ENCODE peak calls at places on chromosomes 12 and 14, in six cellular contexts. R is foreskin fibroblast; B is CD4-positive, alpha-beta T cell; K is NCI-H1694 treated with DMSO at 0.1 percent for 48 hours; P is WTC11; N is HS-5. V is an unnamed sample.

GRCh38 chr12:109723311-109723791 is 9.7 kb downstream of the FAM222A start:
- DNase-seq in B (no peak), K (no peak), R (no peak), P (no peak), N (no peak), V (peak; percentile 92)

GRCh38 chr12:83084516-83085234 is 398.0 kb downstream of the TMTC2 start:
- DNase-seq in N (no peak), B (no peak), R (no peak), K (no peak), P (no peak), V (no peak)

GRCh38 chr14:20624495-20625070 is 16.9 kb downstream of the OR6S1 start:
- DNase-seq in N (no peak), K (no peak), B (no peak), R (peak; percentile 80), P (peak; percentile 76), V (no peak)

GRCh38 chr12:3019005-3019680 is 58.0 kb upstream of the TSPAN9 start:
- DNase-seq in R (no peak), N (no peak), B (no peak), K (no peak), P (no peak), V (no peak)

GRCh38 chr14:84028205-84028604 is 1501.7 kb upstream of the FLRT2 start:
- DNase-seq in P (no peak), N (no peak), K (no peak), R (no peak), B (no peak), V (no peak)

GRCh38 chr14:101120636-101121398 is 217.3 kb upstream of the RTL1 start:
- DNase-seq in K (peak; percentile 10), P (no peak), N (no peak), R (no peak), B (peak; percentile 27), V (peak; percentile 80)

GRCh38 chr14:40096968-40097367 is 664.7 kb upstream of the FBXO33 start:
- DNase-seq in R (no peak), P (no peak), N (no peak), B (no peak), K (no peak), V (no peak)

GRCh38 chr12:39692258-39692853 is 72.8 kb upstream of the ABCD2 start:
- DNase-seq in P (no peak), K (peak; percentile 7), N (no peak), B (no peak), R (peak; percentile 1), V (no peak)

GRCh38 chr14:100222219-100223093 is 16.5 kb upstream of the YY1 start:
- DNase-seq in B (no peak), R (no peak), P (no peak), K (no peak), N (no peak), V (no peak)

GRCh38 chr14:52044791-52045522 is 23.9 kb downstream of the NID2 start:
- DNase-seq in B (no peak), K (no peak), R (peak; percentile 74), N (peak; percentile 47), P (no peak), V (no peak)

GRCh38 chr12:131830335-131831020 is 2.3 kb downstream of the MMP17 start:
- DNase-seq in B (no peak), P (peak; percentile 67), K (peak; percentile 22), R (peak; percentile 97), N (peak; percentile 41), V (peak; percentile 79)

GRCh38 chr12:52018448-52019122 is 11.8 kb downstream of the TAMALIN start:
- DNase-seq in R (no peak), K (no peak), N (no peak), B (no peak), P (no peak), V (no peak)

GRCh38 chr14:96690713-96691383 is 106.3 kb upstream of the VRK1 start:
- DNase-seq in N (no peak), K (no peak), P (no peak), R (no peak), B (no peak), V (no peak)

GRCh38 chr14:104830781-104831180 is 29.9 kb downstream of the ZBTB42 start:
- DNase-seq in R (no peak), K (no peak), N (no peak), B (no peak), P (no peak), V (no peak)

GRCh38 chr12:105315726-105316125 is 14.8 kb upstream of the C12orf75 start:
- DNase-seq in P (no peak), K (no peak), B (no peak), N (no peak), R (no peak), V (no peak)

GRCh38 chr14:53493310-53493709 is 340.2 kb upstream of the DDHD1 start:
- DNase-seq in K (no peak), B (no peak), R (no peak), P (no peak), N (no peak), V (no peak)

GRCh38 chr12:49253033-49253623 is 11.8 kb upstream of the TUBA1C start:
- DNase-seq in N (no peak), R (no peak), B (no peak), K (no peak), P (no peak), V (no peak)

GRCh38 chr14:46048127-46048526 is 603.5 kb downstream of the RPL10L start:
- DNase-seq in B (no peak), R (peak; percentile 66), K (no peak), N (peak; percentile 66), P (peak; percentile 59), V (no peak)

GRCh38 chr12:59041241-59042121 is 121.2 kb upstream of the LRIG3 start:
- DNase-seq in K (no peak), B (no peak), N (peak; percentile 91), R (peak; percentile 88), P (no peak), V (no peak)

GRCh38 chr12:44525806-44526654 is 350.1 kb downstream of the NELL2 start:
- DNase-seq in N (no peak), B (no peak), R (no peak), P (no peak), K (no peak), V (peak; percentile 11)

GRCh38 chr12:131007031-131007793 is 53.5 kb downstream of the ADGRD1 start:
- DNase-seq in K (no peak), B (no peak), R (peak; percentile 21), N (no peak), P (no peak), V (peak; percentile 55)

GRCh38 chr12:81284137-81284536 is 206.3 kb downstream of the ACSS3 start:
- DNase-seq in B (no peak), N (no peak), P (no peak), K (no peak), R (peak; percentile 45), V (no peak)

GRCh38 chr14:72715215-72715909 is 178.5 kb downstream of the DPF3 start:
- DNase-seq in R (peak; percentile 56), K (no peak), B (no peak), N (no peak), P (no peak), V (no peak)

GRCh38 chr12:24127919-24128721 is 178.7 kb upstream of the SOX5 start:
- DNase-seq in N (no peak), K (no peak), R (no peak), B (no peak), P (no peak), V (no peak)

GRCh38 chr14:39398382-39398781 is 33.9 kb downstream of the FBXO33 start:
- DNase-seq in R (no peak), P (no peak), K (no peak), B (no peak), N (no peak), V (no peak)

GRCh38 chr14:61355892-61356325 is 34.5 kb downstream of the PRKCH start:
- DNase-seq in P (peak; percentile 36), B (no peak), R (peak; percentile 46), N (peak; percentile 68), K (no peak), V (no peak)

GRCh38 chr14:94345344-94346072 is 22.4 kb upstream of the SERPINA6 start:
- DNase-seq in K (no peak), B (no peak), R (peak; percentile 96), P (no peak), N (peak; percentile 93), V (no peak)

GRCh38 chr14:61620130-61620946 is 75.0 kb upstream of the HIF1A start:
- DNase-seq in N (peak; percentile 64), P (no peak), R (peak; percentile 94), B (no peak), K (no peak), V (no peak)

GRCh38 chr14:103023881-103024473 is 33.4 kb downstream of the CDC42BPB start:
- DNase-seq in R (peak; percentile 58), P (no peak), N (peak; percentile 58), K (no peak), B (no peak), V (no peak)

GRCh38 chr12:103909811-103910210 is 20.4 kb upstream of the HSP90B1 start:
- DNase-seq in B (no peak), N (no peak), K (no peak), P (no peak), R (peak; percentile 46), V (no peak)

GRCh38 chr14:35416108-35416750 is 11.7 kb upstream of the NFKBIA start:
- DNase-seq in B (no peak), K (no peak), P (no peak), R (no peak), N (no peak), V (no peak)

GRCh38 chr14:24605435-24606190 is 3.9 kb downstream of the GZMH start:
- DNase-seq in N (no peak), R (no peak), K (peak; percentile 8), P (peak; percentile 82), B (peak; percentile 68), V (no peak)

GRCh38 chr14:64910847-64911495 is 3.3 kb upstream of the CHURC1 start:
- DNase-seq in N (peak; percentile 6), P (no peak), B (no peak), K (peak; percentile 75), R (peak; percentile 73), V (peak; percentile 14)

GRCh38 chr14:51094282-51094821 is 553 bp downstream of the TRIM9 start:
- DNase-seq in K (no peak), N (no peak), B (peak; percentile 35), R (peak; percentile 20), P (peak; percentile 49), V (peak; percentile 35)

V was measured in Ammon's horn.